ENCODE peak calls at places on chromosomes 1 and 21, in four cellular contexts. N, S, V and G are unnamed samples.

GRCh38 chr21:14687277-14687642 is 141.1 kb upstream of the SAMSN1 start:
- DNase-seq in S (no peak), N (no peak), V (no peak), G (no peak)

GRCh38 chr1:227728892-227729143 is 6.3 kb downstream of the JMJD4 start:
- DNase-seq in S (no peak), N (no peak), V (no peak), G (no peak)

GRCh38 chr1:166905136-166905535 is 29.1 kb upstream of the TADA1 start:
- DNase-seq in S (no peak), V (no peak), N (no peak), G (no peak)

GRCh38 chr1:2145946-2146835 is 48.4 kb downstream of the FAAP20 start:
- DNase-seq in S (no peak), V (no peak), N (no peak), G (no peak)

GRCh38 chr1:113453771-113454083 is 63.4 kb downstream of the MAGI3 start:
- DNase-seq in S (no peak), V (no peak), N (peak; percentile 13), G (no peak)

GRCh38 chr1:45306319-45306718 is 20.4 kb upstream of the HPDL start:
- DNase-seq in S (no peak), V (no peak), N (no peak), G (no peak)

GRCh38 chr1:205121660-205122488 is at the start of gene RBBP5:
- DNase-seq in N (peak; percentile 84), S (peak; percentile 93), V (peak; percentile 94), G (peak; percentile 97)

GRCh38 chr1:233172201-233172600 is 123.3 kb downstream of the PCNX2 start:
- DNase-seq in V (peak; percentile 11), S (no peak), N (no peak), G (peak; percentile 31)

GRCh38 chr1:221740941-221741363 is 937 bp downstream of the DUSP10 start:
- DNase-seq in S (no peak), V (no peak), N (peak; percentile 16), G (no peak)

GRCh38 chr1:79235221-79236002 is 228.9 kb upstream of the ADGRL4 start:
- DNase-seq in S (no peak), N (no peak), V (no peak), G (no peak)

GRCh38 chr1:167518331-167518700 is at the start of gene CD247:
- DNase-seq in N (no peak), S (no peak), V (no peak), G (no peak)

GRCh38 chr1:224774378-224774777 is 155.1 kb upstream of the DNAH14 start:
- DNase-seq in S (no peak), V (no peak), N (no peak), G (no peak)

GRCh38 chr1:24015226-24016210 is 35.4 kb upstream of the SRSF10 start:
- DNase-seq in S (no peak), N (no peak), V (no peak), G (no peak)

GRCh38 chr1:45508295-45509151 is 8.4 kb downstream of the MMACHC start:
- DNase-seq in V (peak; percentile 77), S (peak; percentile 42), N (no peak), G (no peak)

GRCh38 chr1:208332774-208333126 is 88.6 kb upstream of the PLXNA2 start:
- DNase-seq in V (no peak), S (no peak), N (no peak), G (no peak)

DNA sequence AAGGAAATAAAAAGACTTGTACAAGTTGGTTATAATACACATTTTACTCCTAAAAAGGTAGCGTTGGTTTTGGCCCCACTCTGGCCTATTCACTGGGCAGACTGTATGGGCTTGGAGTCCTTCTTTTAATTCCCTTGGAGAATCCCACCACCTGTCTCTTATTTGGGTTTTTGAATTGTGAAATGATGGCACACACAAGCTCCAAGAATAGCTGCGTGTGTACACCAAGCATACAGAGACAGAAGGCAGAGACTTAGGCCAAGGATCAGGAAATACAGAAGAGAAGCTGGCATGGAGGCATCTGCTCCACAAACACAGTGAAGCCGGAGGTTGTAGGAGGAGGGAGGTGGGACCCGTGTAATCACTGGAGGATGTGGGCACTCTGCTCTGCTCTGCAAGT is 29.1 kb downstream of the DDR2 start:
- DNase-seq in V (no peak), N (no peak), S (no peak), G (no peak)
- TF ChIP-seq ELF1 in V (no peak), N (no peak), S (no peak), G (no peak)

GRCh38 chr1:88650676-88651418 is 33.2 kb upstream of the PKN2 start:
- DNase-seq in V (no peak), S (no peak), N (no peak), G (no peak)
- TF ChIP-seq ELF1 in V (no peak), S (no peak), N (no peak), G (no peak)

DNA sequence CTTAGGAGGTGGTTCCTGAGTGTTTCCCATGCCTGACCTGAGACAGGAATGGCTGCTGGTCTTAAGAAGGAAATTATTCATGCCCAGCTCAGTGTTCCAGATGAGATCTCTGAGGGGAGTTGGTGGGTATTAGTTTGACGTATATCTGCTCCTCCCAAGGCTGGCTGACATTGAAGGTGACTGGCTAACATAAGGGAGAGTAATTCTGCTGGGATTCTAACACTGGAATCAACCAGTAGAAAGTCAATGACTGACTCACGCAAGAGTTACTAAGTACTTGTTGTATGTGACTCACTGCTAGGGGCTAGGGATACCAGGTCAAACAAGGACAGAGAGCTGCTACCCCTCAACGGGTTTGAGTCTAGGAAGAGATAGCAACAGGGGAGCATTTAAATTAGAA is 177.3 kb downstream of the CACNA1E start:
- DNase-seq in V (no peak), S (no peak), N (no peak), G (no peak)
- TF ChIP-seq ELF1 in V (no peak), S (no peak), N (no peak), G (no peak)

DNA sequence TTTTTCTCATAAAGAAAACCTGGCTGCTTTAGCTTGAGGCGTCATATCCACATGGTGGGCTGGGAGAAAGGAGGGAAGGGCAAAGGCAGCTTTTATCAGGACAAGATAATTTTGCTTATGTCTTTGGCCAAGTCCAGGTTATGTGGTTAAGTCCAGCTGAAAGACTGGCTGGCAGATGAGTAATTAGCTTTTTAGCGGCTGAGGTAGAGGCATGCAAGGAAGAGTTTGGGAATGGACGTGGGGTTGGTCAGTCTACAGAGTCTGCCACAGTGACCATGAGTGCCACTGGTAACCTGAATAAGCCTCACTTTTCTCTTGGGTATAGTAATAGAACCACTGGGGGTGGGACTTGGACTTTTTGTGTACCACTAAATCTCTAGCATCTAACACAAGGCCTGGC is 39.8 kb downstream of the NEK7 start:
- DNase-seq in S (no peak), N (no peak), V (no peak), G (no peak)
- TF ChIP-seq ELF1 in S (no peak), N (no peak), V (no peak), G (no peak)

GRCh38 chr1:184078564-184079107 is 27.1 kb downstream of the TSEN15 start:
- DNase-seq in S (no peak), N (no peak), V (no peak), G (no peak)
- TF ChIP-seq ELF1 in S (no peak), N (no peak), V (no peak), G (no peak)

GRCh38 chr1:177439301-177439700 is 268.5 kb downstream of the BRINP2 start:
- DNase-seq in S (no peak), N (no peak), V (no peak), G (no peak)
- TF ChIP-seq ELF1 in S (no peak), N (no peak), V (no peak), G (no peak)

GRCh38 chr1:106290805-106291537 is 765.5 kb upstream of the PRMT6 start:
- DNase-seq in S (no peak), V (no peak), N (peak; percentile 7), G (no peak)
- TF ChIP-seq ELF1 in S (no peak), V (no peak), N (no peak), G (no peak)

DNA sequence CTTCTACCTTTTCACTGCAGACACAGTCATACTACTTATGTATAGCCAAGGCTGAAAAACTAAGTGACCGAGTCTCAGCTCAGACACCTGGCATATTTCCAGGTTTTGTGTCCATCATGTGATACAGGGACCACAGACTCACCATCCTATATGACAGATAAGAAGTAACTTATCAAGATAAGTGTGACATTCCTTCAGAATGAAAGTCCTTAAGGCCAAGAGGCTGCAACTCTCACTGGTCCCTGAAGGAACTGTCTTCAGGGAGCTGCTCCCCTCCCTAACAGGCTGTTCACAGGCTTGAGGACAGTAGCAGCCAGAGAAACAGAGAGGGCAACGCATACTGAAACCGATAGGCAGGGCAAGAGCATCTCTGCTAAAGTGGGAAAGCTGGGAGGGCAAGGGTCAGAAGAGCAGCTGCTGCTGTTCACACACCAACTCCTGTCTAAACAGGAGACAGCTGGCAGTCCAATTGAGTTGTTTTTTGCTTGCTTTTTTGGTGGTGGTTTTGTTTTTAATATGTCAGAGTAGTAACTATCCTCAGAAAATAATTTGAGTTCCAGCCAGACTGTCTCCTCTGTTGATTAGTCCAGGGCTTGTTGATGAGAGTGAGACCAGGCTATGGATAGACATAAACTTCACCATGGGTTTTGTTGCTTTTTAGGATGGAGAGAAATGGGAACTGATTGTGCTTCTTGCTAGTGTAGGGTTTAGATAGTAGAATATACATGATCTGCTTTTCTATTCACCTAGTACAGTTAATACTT is 67.7 kb downstream of the MACF1 start:
- DNase-seq in V (peak; percentile 30), S (peak; percentile 55), N (no peak), G (no peak)
- TF ChIP-seq ELF1 in V (no peak), S (no peak), N (no peak), G (no peak)

GRCh38 chr21:41029573-41029972 is 138.4 kb upstream of the BACE2 start:
- DNase-seq in N (no peak), V (no peak), S (no peak), G (no peak)
- TF ChIP-seq ELF1 in N (no peak), V (no peak), S (no peak), G (no peak)